ENCODE peak calls at places on chromosome 6, in seven cellular contexts. M is ELF-1; D is NCI-H187 treated with DMSO at 0.1 percent for 48 hours; T is pancreas; V is activated CD4-positive, alpha-beta T cell treated with anti-CD3 and anti-CD28 coated beads, Interleukin-2, amount 50 U/mL, for 1 hour; X is NCI-H1105; K is upper lobe of left lung. F is an unnamed sample.

GRCh38 chr6:105352037-105352617 is 50.8 kb downstream of the PREP start:
- DNase-seq in V (no peak), M (no peak), D (no peak), T (no peak), X (no peak), K (no peak), F (no peak)

GRCh38 chr6:81896561-81896960 is 144.1 kb upstream of the TENT5A start:
- DNase-seq in X (no peak), V (no peak), D (no peak), T (no peak), K (no peak), M (no peak), F (no peak)

GRCh38 chr6:116419069-116419468 is 42.1 kb upstream of the CALHM6 start:
- DNase-seq in X (no peak), M (no peak), K (no peak), T (no peak), D (no peak), V (no peak), F (no peak)

GRCh38 chr6:70310063-70310694 is 7.3 kb upstream of the COL9A1 start:
- DNase-seq in M (no peak), X (peak), T (no peak), K (no peak), D (no peak), V (no peak), F (peak)

GRCh38 chr6:25831532-25832306 is at the start of gene SLC17A1:
- DNase-seq in T (no peak), V (no peak), X (no peak), D (no peak), K (no peak), M (no peak), F (no peak)

GRCh38 chr6:164417537-164417936 is 891.9 kb downstream of the C6orf118 start:
- DNase-seq in M (no peak), X (no peak), T (no peak), V (no peak), D (no peak), K (no peak), F (peak)

GRCh38 chr6:96499781-96500180 is 21.8 kb upstream of the UFL1 start:
- DNase-seq in T (no peak), V (peak), K (no peak), D (no peak), X (no peak), M (no peak), F (no peak)

GRCh38 chr6:88650029-88650619 is 313.3 kb downstream of the RNGTT start:
- DNase-seq in T (no peak), K (no peak), X (no peak), V (no peak), M (no peak), D (no peak), F (no peak)

GRCh38 chr6:22470454-22471368 is 98.7 kb upstream of the HDGFL1 start:
- DNase-seq in M (peak), K (no peak), X (peak), V (no peak), D (no peak), T (peak), F (peak)

GRCh38 chr6:50826037-50826761 is 7.5 kb downstream of the TFAP2B start:
- DNase-seq in M (no peak), X (no peak), K (peak), V (no peak), T (no peak), D (no peak), F (no peak)

GRCh38 chr6:144896876-144897275 is 611.7 kb downstream of the UTRN start:
- DNase-seq in D (no peak), M (no peak), T (no peak), X (no peak), V (no peak), K (no peak), F (no peak)

GRCh38 chr6:95099410-95099809 is 477.9 kb upstream of the MANEA start:
- DNase-seq in V (no peak), X (no peak), T (no peak), D (no peak), K (no peak), M (no peak), F (no peak)

GRCh38 chr6:13480631-13481501 is 6.5 kb downstream of the GFOD1 start:
- DNase-seq in X (no peak), K (no peak), T (no peak), D (no peak), V (no peak), M (no peak), F (no peak)

GRCh38 chr6:45728674-45729073 is 287.0 kb downstream of the CLIC5 start:
- DNase-seq in X (no peak), V (no peak), D (no peak), M (no peak), T (no peak), K (no peak), F (no peak)

GRCh38 chr6:108651781-108652227 is 91.1 kb downstream of the FOXO3 start:
- DNase-seq in M (no peak), X (no peak), V (no peak), T (no peak), D (no peak), K (no peak), F (no peak)

F was measured in neural progenitor cell.